ENCODE peak calls at places on chromosomes 2 and 18, in four cellular contexts. U, V, Z and F are unnamed samples.

GRCh38 chr2:33598472-33599174 is 476 bp downstream of the FAM98A start:
- DNase-seq in Z (no peak), U (peak; percentile 75), V (no peak), F (no peak)

GRCh38 chr2:30335981-30336538 is 104.7 kb downstream of the LBH start:
- DNase-seq in U (no peak), V (no peak), Z (no peak), F (no peak)

GRCh38 chr2:101777337-101777736 is 79.8 kb downstream of the MAP4K4 start:
- DNase-seq in V (no peak), U (no peak), Z (no peak), F (no peak)

GRCh38 chr2:86671304-86671981 is 47.8 kb upstream of the RNF103 start:
- DNase-seq in Z (peak; percentile 8), U (no peak), V (no peak), F (no peak)

GRCh38 chr2:181678033-181678586 is 2.2 kb downstream of the NEUROD1 start:
- DNase-seq in V (peak; percentile 38), Z (no peak), U (peak; percentile 84), F (peak; percentile 88)

GRCh38 chr2:147756103-147756502 is 88.7 kb upstream of the ACVR2A start:
- DNase-seq in V (no peak), Z (no peak), U (no peak), F (no peak)

GRCh38 chr2:167581961-167582574 is 665.3 kb downstream of the STK39 start:
- DNase-seq in V (no peak), U (no peak), Z (no peak), F (no peak)

GRCh38 chr2:61421611-61422010 is 49.3 kb downstream of the USP34 start:
- DNase-seq in V (no peak), Z (no peak), U (peak; percentile 68), F (no peak)

GRCh38 chr18:13813271-13813849 is 10.6 kb upstream of the MC5R start:
- DNase-seq in Z (peak; percentile 55), U (peak; percentile 75), V (peak; percentile 11), F (peak; percentile 59)

GRCh38 chr2:79393806-79394484 is 118.9 kb upstream of the CTNNA2 start:
- DNase-seq in Z (peak; percentile 2), V (no peak), U (no peak), F (peak; percentile 19)

GRCh38 chr18:79576686-79577351 is 102.8 kb upstream of the CTDP1 start:
- DNase-seq in U (no peak), Z (peak; percentile 92), V (no peak), F (no peak)

GRCh38 chr18:63438181-63438580 is 15.9 kb upstream of the VPS4B start:
- DNase-seq in Z (no peak), V (no peak), U (no peak), F (no peak)

GRCh38 chr18:49894827-49895226 is 81.5 kb upstream of the ACAA2 start:
- DNase-seq in V (no peak), Z (no peak), U (no peak), F (no peak)